ENCODE peak calls at places on chromosomes 7 and 10, in six cellular contexts. One of them, this sample, is unnamed.
A peak's percentile ranks its signal among the peaks of the same experiment; 100 is the strongest.

GRCh38 chr10:115989621-115990020 is 283.4 kb downstream of the GFRA1 start:
- DNase-seq in stimulated activated CD8-positive, alpha-beta memory T cell treated with anti-CD3 and anti-CD28 coated beads, Interleukin-4, amount 100 ng/mL, for 1 hour: no peak
- DNase-seq in iPS-NIHi11: no peak
- DNase-seq in BJ: no peak
- DNase-seq in GM03348: no peak
- DNase-seq in CD4-positive, CD25-positive, alpha-beta regulatory T cell: no peak
- DNase-seq in this sample: no peak

GRCh38 chr7:131194070-131194865 is 133.4 kb upstream of the MKLN1 start:
- DNase-seq in stimulated activated CD8-positive, alpha-beta memory T cell treated with anti-CD3 and anti-CD28 coated beads, Interleukin-4, amount 100 ng/mL, for 1 hour: no peak
- DNase-seq in iPS-NIHi11: no peak
- DNase-seq in BJ: no peak
- DNase-seq in GM03348: no peak
- DNase-seq in CD4-positive, CD25-positive, alpha-beta regulatory T cell: no peak
- DNase-seq in this sample: no peak

GRCh38 chr7:7653568-7654187 is 13.1 kb downstream of the UMAD1 start:
- DNase-seq in stimulated activated CD8-positive, alpha-beta memory T cell treated with anti-CD3 and anti-CD28 coated beads, Interleukin-4, amount 100 ng/mL, for 1 hour: no peak
- DNase-seq in iPS-NIHi11: peak; percentile 61
- DNase-seq in BJ: no peak
- DNase-seq in GM03348: peak; percentile 3
- DNase-seq in CD4-positive, CD25-positive, alpha-beta regulatory T cell: peak; percentile 52
- DNase-seq in this sample: peak; percentile 67

GRCh38 chr10:86648706-86649426 is 5.5 kb upstream of the OPN4 start:
- DNase-seq in stimulated activated CD8-positive, alpha-beta memory T cell treated with anti-CD3 and anti-CD28 coated beads, Interleukin-4, amount 100 ng/mL, for 1 hour: no peak
- DNase-seq in iPS-NIHi11: peak; percentile 69
- DNase-seq in BJ: peak; percentile 58
- DNase-seq in GM03348: peak; percentile 91
- DNase-seq in CD4-positive, CD25-positive, alpha-beta regulatory T cell: no peak
- DNase-seq in this sample: no peak

GRCh38 chr7:108455833-108456677 is at the start of gene NRCAM:
- DNase-seq in stimulated activated CD8-positive, alpha-beta memory T cell treated with anti-CD3 and anti-CD28 coated beads, Interleukin-4, amount 100 ng/mL, for 1 hour: no peak
- DNase-seq in iPS-NIHi11: peak; percentile 96
- DNase-seq in BJ: no peak
- DNase-seq in GM03348: peak; percentile 55
- DNase-seq in CD4-positive, CD25-positive, alpha-beta regulatory T cell: peak; percentile 34
- DNase-seq in this sample: peak; percentile 77

GRCh38 chr7:102146989-102147388 is 139.7 kb upstream of the SH2B2 start:
- DNase-seq in stimulated activated CD8-positive, alpha-beta memory T cell treated with anti-CD3 and anti-CD28 coated beads, Interleukin-4, amount 100 ng/mL, for 1 hour: no peak
- DNase-seq in iPS-NIHi11: no peak
- DNase-seq in BJ: no peak
- DNase-seq in GM03348: no peak
- DNase-seq in CD4-positive, CD25-positive, alpha-beta regulatory T cell: no peak
- DNase-seq in this sample: no peak

GRCh38 chr7:74052628-74053027 is 24.7 kb downstream of the ELN start:
- DNase-seq in stimulated activated CD8-positive, alpha-beta memory T cell treated with anti-CD3 and anti-CD28 coated beads, Interleukin-4, amount 100 ng/mL, for 1 hour: no peak
- DNase-seq in iPS-NIHi11: no peak
- DNase-seq in BJ: no peak
- DNase-seq in GM03348: no peak
- DNase-seq in CD4-positive, CD25-positive, alpha-beta regulatory T cell: no peak
- DNase-seq in this sample: no peak

GRCh38 chr7:107920048-107920772 is 29.2 kb downstream of the DLD start:
- DNase-seq in stimulated activated CD8-positive, alpha-beta memory T cell treated with anti-CD3 and anti-CD28 coated beads, Interleukin-4, amount 100 ng/mL, for 1 hour: no peak
- DNase-seq in iPS-NIHi11: no peak
- DNase-seq in BJ: no peak
- DNase-seq in GM03348: no peak
- DNase-seq in CD4-positive, CD25-positive, alpha-beta regulatory T cell: no peak
- DNase-seq in this sample: no peak

GRCh38 chr10:125343118-125343752 is 182.9 kb upstream of the CTBP2 start:
- DNase-seq in stimulated activated CD8-positive, alpha-beta memory T cell treated with anti-CD3 and anti-CD28 coated beads, Interleukin-4, amount 100 ng/mL, for 1 hour: no peak
- DNase-seq in iPS-NIHi11: peak; percentile 53
- DNase-seq in BJ: no peak
- DNase-seq in GM03348: peak; percentile 46
- DNase-seq in CD4-positive, CD25-positive, alpha-beta regulatory T cell: no peak
- DNase-seq in this sample: peak; percentile 15

GRCh38 chr7:29158748-29159147 is 12.4 kb upstream of the CPVL start:
- DNase-seq in stimulated activated CD8-positive, alpha-beta memory T cell treated with anti-CD3 and anti-CD28 coated beads, Interleukin-4, amount 100 ng/mL, for 1 hour: no peak
- DNase-seq in iPS-NIHi11: no peak
- DNase-seq in BJ: no peak
- DNase-seq in GM03348: no peak
- DNase-seq in CD4-positive, CD25-positive, alpha-beta regulatory T cell: no peak
- DNase-seq in this sample: no peak

GRCh38 chr7:42677751-42678231 is 234.1 kb downstream of the C7orf25 start:
- DNase-seq in stimulated activated CD8-positive, alpha-beta memory T cell treated with anti-CD3 and anti-CD28 coated beads, Interleukin-4, amount 100 ng/mL, for 1 hour: no peak
- DNase-seq in iPS-NIHi11: no peak
- DNase-seq in BJ: no peak
- DNase-seq in GM03348: peak; percentile 62
- DNase-seq in CD4-positive, CD25-positive, alpha-beta regulatory T cell: no peak
- DNase-seq in this sample: no peak

GRCh38 chr10:132770061-132771021 is 15.6 kb downstream of the NKX6-2 start:
- DNase-seq in stimulated activated CD8-positive, alpha-beta memory T cell treated with anti-CD3 and anti-CD28 coated beads, Interleukin-4, amount 100 ng/mL, for 1 hour: no peak
- DNase-seq in iPS-NIHi11: no peak
- DNase-seq in BJ: no peak
- DNase-seq in GM03348: no peak
- DNase-seq in CD4-positive, CD25-positive, alpha-beta regulatory T cell: no peak
- DNase-seq in this sample: no peak

GRCh38 chr10:30039567-30039966 is 19.8 kb downstream of the JCAD start:
- DNase-seq in stimulated activated CD8-positive, alpha-beta memory T cell treated with anti-CD3 and anti-CD28 coated beads, Interleukin-4, amount 100 ng/mL, for 1 hour: no peak
- DNase-seq in iPS-NIHi11: no peak
- DNase-seq in BJ: no peak
- DNase-seq in GM03348: no peak
- DNase-seq in CD4-positive, CD25-positive, alpha-beta regulatory T cell: no peak
- DNase-seq in this sample: no peak

GRCh38 chr10:124700293-124701037 is 43.7 kb downstream of the FAM53B start:
- DNase-seq in stimulated activated CD8-positive, alpha-beta memory T cell treated with anti-CD3 and anti-CD28 coated beads, Interleukin-4, amount 100 ng/mL, for 1 hour: no peak
- DNase-seq in iPS-NIHi11: no peak
- DNase-seq in BJ: no peak
- DNase-seq in GM03348: no peak
- DNase-seq in CD4-positive, CD25-positive, alpha-beta regulatory T cell: no peak
- DNase-seq in this sample: no peak

GRCh38 chr7:156510966-156511365 is 129.6 kb upstream of the RNF32 start:
- DNase-seq in stimulated activated CD8-positive, alpha-beta memory T cell treated with anti-CD3 and anti-CD28 coated beads, Interleukin-4, amount 100 ng/mL, for 1 hour: no peak
- DNase-seq in iPS-NIHi11: no peak
- DNase-seq in BJ: no peak
- DNase-seq in GM03348: no peak
- DNase-seq in CD4-positive, CD25-positive, alpha-beta regulatory T cell: no peak
- DNase-seq in this sample: no peak

GRCh38 chr7:49926720-49927119 is 153.3 kb downstream of the VWC2 start:
- DNase-seq in stimulated activated CD8-positive, alpha-beta memory T cell treated with anti-CD3 and anti-CD28 coated beads, Interleukin-4, amount 100 ng/mL, for 1 hour: no peak
- DNase-seq in iPS-NIHi11: no peak
- DNase-seq in BJ: no peak
- DNase-seq in GM03348: no peak
- DNase-seq in CD4-positive, CD25-positive, alpha-beta regulatory T cell: no peak
- DNase-seq in this sample: no peak

GRCh38 chr7:44759246-44759645 is 10.6 kb downstream of the ZMIZ2 start:
- DNase-seq in stimulated activated CD8-positive, alpha-beta memory T cell treated with anti-CD3 and anti-CD28 coated beads, Interleukin-4, amount 100 ng/mL, for 1 hour: no peak
- DNase-seq in iPS-NIHi11: no peak
- DNase-seq in BJ: no peak
- DNase-seq in GM03348: no peak
- DNase-seq in CD4-positive, CD25-positive, alpha-beta regulatory T cell: no peak
- DNase-seq in this sample: no peak

GRCh38 chr10:86601956-86602592 is 52.3 kb upstream of the OPN4 start:
- DNase-seq in stimulated activated CD8-positive, alpha-beta memory T cell treated with anti-CD3 and anti-CD28 coated beads, Interleukin-4, amount 100 ng/mL, for 1 hour: no peak
- DNase-seq in iPS-NIHi11: no peak
- DNase-seq in BJ: no peak
- DNase-seq in GM03348: no peak
- DNase-seq in CD4-positive, CD25-positive, alpha-beta regulatory T cell: no peak
- DNase-seq in this sample: no peak

This sample was measured in NT2/D1.